ENCODE peak calls at places on chromosome 17, in ten cellular contexts. R, X, J, E, B, W, Z, Y, G and A are unnamed samples.

GRCh38 chr17:35433075-35433894 is 985 bp upstream of the SLFN12 start:
- DNase-seq in R (peak; percentile 100), X (peak; percentile 30), J (peak; percentile 96), E (peak; percentile 67), B (peak; percentile 98), W (peak; percentile 97), Z (peak; percentile 78), Y (peak; percentile 99), G (peak; percentile 50), A (no peak)

GRCh38 chr17:58072862-58073261 is 10.4 kb upstream of the DYNLL2 start:
- DNase-seq in R (no peak), X (no peak), J (no peak), E (no peak), B (no peak), W (no peak), Z (no peak), Y (no peak), G (no peak), A (no peak)

GRCh38 chr17:39739885-39740356 is 2.2 kb downstream of the GRB7 start:
- DNase-seq in R (no peak), X (no peak), J (peak; percentile 55), E (no peak), B (no peak), W (no peak), Z (no peak), Y (no peak), G (no peak), A (no peak)

GRCh38 chr17:39601010-39601597 is 6.6 kb downstream of the NEUROD2 start:
- DNase-seq in R (no peak), X (no peak), J (peak; percentile 86), E (no peak), B (no peak), W (no peak), Z (no peak), Y (no peak), G (no peak), A (no peak)

GRCh38 chr17:9606453-9606852 is 30.0 kb downstream of the CFAP52 start:
- DNase-seq in R (no peak), X (no peak), J (no peak), E (no peak), B (no peak), W (no peak), Z (no peak), Y (no peak), G (no peak), A (no peak)

GRCh38 chr17:62805234-62805633 is 2.9 kb downstream of the MARCHF10 start:
- DNase-seq in R (peak; percentile 47), X (no peak), J (no peak), E (no peak), B (no peak), W (no peak), Z (no peak), Y (peak; percentile 43), G (no peak), A (no peak)

GRCh38 chr17:4854181-4854681 is 21.1 kb downstream of the MINK1 start:
- DNase-seq in R (peak; percentile 66), X (no peak), J (no peak), E (no peak), B (peak; percentile 62), W (no peak), Z (no peak), Y (peak; percentile 43), G (no peak), A (peak; percentile 70)

GRCh38 chr17:14604920-14605599 is 304.2 kb downstream of the HS3ST3B1 start:
- DNase-seq in R (no peak), X (no peak), J (no peak), E (peak; percentile 21), B (no peak), W (no peak), Z (no peak), Y (no peak), G (peak; percentile 24), A (no peak)

GRCh38 chr17:5097101-5097834 is 14.4 kb downstream of the ZNF232 start:
- DNase-seq in R (no peak), X (peak; percentile 25), J (peak; percentile 98), E (peak; percentile 47), B (no peak), W (no peak), Z (peak; percentile 44), Y (no peak), G (peak; percentile 42), A (no peak)

GRCh38 chr17:66947311-66947710 is 17.2 kb upstream of the CACNG4 start:
- DNase-seq in R (no peak), X (no peak), J (no peak), E (no peak), B (no peak), W (no peak), Z (no peak), Y (no peak), G (no peak), A (no peak)

GRCh38 chr17:57953219-57953618 is 2.0 kb downstream of the CUEDC1 start:
- DNase-seq in R (no peak), X (no peak), J (no peak), E (no peak), B (no peak), W (no peak), Z (no peak), Y (no peak), G (no peak), A (peak; percentile 25)

GRCh38 chr17:73308017-73308823 is 3.6 kb downstream of the CDC42EP4 start:
- DNase-seq in R (peak; percentile 93), X (no peak), J (no peak), E (peak; percentile 65), B (no peak), W (peak; percentile 94), Z (peak; percentile 92), Y (peak; percentile 75), G (peak; percentile 37), A (no peak)

DNA sequence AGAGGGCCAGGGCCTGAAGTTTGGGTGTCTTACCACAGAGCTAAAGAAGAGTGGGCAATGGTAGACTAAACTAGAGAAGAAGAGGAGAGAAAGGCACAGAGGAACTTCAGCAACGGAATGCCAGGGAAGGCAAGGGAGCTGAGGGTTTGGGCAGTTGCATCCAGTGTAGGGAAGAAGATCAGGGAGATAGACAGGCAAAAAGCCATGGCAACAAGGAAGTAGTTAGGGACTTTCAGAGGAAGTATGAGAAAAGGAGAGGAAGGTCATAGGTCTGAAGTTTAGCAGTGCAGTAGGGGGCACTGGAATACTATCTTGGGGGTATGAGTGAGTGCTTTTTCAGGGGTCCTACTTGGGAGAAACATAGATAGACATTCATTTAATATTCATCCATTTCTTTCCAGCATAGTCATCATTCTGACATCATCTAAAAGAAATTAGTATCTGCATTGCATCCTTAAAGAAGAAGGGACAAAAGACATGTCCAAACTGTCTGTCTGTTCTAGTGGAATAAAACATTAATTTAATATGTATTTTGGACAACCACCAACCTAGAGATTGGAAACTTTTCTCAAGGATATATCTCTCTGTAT is 2.2 kb upstream of the NF1 start:
- DNase-seq in R (peak; percentile 23), X (no peak), J (no peak), E (no peak), B (no peak), W (peak; percentile 14), Z (no peak), Y (no peak), G (no peak), A (no peak)
- H3K4me3 ChIP-seq in R (no peak overlapping the region), X (no peak overlapping the region), J (no peak overlapping the region), E (no peak overlapping the region), B (no peak overlapping the region), W (no peak overlapping the region), Z (no peak overlapping the region), Y (no peak overlapping the region), G (no peak overlapping the region), A (no peak overlapping the region)

DNA sequence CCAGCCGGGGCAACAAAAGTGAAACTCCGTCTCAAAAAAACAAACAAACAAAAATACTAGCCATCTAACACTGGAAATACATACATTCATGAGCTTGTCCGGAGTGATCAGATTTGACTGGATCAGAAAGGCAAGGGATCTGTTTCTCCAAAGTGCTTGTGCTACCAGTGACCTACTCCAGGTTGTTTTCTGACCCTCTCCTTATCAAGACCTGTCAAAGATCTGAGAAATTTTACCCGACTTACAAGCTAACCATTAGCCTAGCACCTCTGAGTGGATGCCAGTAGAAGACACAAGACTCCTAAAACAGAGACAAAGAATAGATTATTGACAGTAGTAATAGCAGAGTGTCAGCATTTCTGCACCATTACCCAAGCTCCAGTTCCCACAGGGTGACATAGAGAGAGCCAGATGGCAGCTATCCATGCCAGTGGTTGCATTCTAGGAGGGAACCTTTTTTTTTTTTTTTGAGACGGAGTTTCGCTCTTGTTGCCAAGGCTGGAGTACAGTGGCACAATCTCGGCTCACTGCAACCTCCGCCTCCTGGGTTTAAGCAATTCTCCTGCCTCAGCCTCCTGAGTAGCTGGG is 9.8 kb downstream of the ASPA start:
- DNase-seq in R (no peak), X (no peak), J (no peak), E (no peak), B (no peak), W (no peak), Z (no peak), Y (no peak), G (no peak), A (no peak)
- H3K4me3 ChIP-seq in R (no peak overlapping the region), X (no peak overlapping the region), J (no peak overlapping the region), E (no peak overlapping the region), B (no peak overlapping the region), W (no peak overlapping the region), Z (no peak overlapping the region), Y (no peak overlapping the region), G (no peak overlapping the region), A (no peak overlapping the region)

DNA sequence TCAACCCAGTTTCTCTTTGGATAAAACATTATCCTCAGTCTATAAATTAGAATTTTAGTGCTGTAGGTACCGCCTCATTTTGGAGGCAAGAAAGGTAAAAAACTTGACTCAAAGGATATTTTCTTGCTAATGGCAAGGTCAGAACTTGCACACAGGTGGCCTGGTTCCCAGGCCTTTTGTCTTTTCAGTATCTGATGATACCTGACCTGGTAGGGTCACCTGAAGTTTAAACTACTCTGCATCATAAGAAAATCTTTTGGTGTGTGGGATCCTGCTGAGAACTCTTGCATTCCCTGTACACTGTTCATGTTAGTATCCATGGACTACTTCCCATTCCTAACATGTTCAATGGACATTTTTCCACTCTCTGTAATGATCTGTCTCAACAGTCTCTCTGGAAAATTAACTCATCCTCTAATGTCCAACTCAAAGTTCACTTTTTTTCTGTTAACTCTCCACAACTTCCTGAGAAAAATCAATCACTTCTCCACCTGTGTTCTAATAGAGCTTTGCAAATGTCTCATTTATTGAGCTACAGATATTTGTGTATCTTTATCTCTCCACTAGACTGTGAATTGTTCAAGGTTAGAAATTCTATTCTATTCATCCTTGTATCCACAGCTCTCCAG is 317.1 kb upstream of the SOX9 start:
- DNase-seq in R (no peak), X (no peak), J (no peak), E (no peak), B (no peak), W (no peak), Z (no peak), Y (no peak), G (no peak), A (no peak)
- H3K4me3 ChIP-seq in R (no peak overlapping the region), X (no peak overlapping the region), J (no peak overlapping the region), E (no peak overlapping the region), B (no peak overlapping the region), W (no peak overlapping the region), Z (no peak overlapping the region), Y (no peak overlapping the region), G (no peak overlapping the region), A (no peak overlapping the region)

DNA sequence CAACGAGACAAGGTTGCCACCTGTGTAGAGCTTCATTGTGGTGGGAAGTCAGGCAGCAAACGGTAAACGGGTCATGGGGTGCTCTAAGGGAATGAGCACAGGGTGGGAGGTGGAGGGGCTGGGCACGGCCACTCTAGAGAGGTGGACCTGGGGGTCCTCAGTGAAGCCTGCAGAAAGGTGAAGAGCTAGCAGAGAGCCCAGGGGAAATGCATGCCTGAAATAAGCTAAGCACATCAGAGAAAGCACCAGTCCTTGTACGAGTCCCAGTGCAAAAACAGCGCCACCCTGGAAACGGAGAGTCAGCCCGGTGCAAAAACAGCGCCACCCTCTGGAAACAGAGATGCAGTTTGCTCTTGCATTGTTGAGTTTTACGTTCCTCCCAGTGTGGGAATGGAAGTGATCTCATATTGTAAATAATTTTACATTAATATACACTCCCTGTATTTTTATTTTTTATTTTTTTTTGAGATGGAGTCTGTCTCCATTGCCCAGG is 65.0 kb downstream of the TBC1D16 start:
- DNase-seq in R (peak; percentile 10), X (peak; percentile 18), J (peak; percentile 93), E (no peak), B (no peak), W (peak; percentile 15), Z (peak; percentile 7), Y (no peak), G (peak; percentile 48), A (peak; percentile 44)
- H3K4me3 ChIP-seq in R (no peak overlapping the region), X (no peak overlapping the region), J (no peak overlapping the region), E (no peak overlapping the region), B (no peak overlapping the region), W (no peak overlapping the region), Z (no peak overlapping the region), Y (no peak overlapping the region), G (no peak overlapping the region), A (no peak overlapping the region)